ENCODE peak calls at places on chromosomes 6 and 20, in eight cellular contexts. F is spleen, L is AG09309, P is mucosa of descending colon, J is GM12865, S is IMR-90, Q is NB4, X is right atrium auricular region. N is an unnamed sample.

GRCh38 chr6:168145747-168146596 is 67.0 kb upstream of the FRMD1 start:
- DNase-seq in F (no peak), L (no peak), P (peak), J (no peak), S (no peak), Q (no peak), X (peak), N (no peak)

GRCh38 chr20:64049060-64049886 is at the start of gene SOX18:
- DNase-seq in F (peak), L (no peak), P (no peak), J (peak), S (peak), Q (peak), X (no peak), N (no peak)

GRCh38 chr6:167701010-167701409 is 125.7 kb upstream of the AFDN start:
- DNase-seq in F (no peak), L (no peak), P (no peak), J (no peak), S (no peak), Q (no peak), X (no peak), N (no peak)

GRCh38 chr6:136753624-136754023 is 38.7 kb downstream of the MAP3K5 start:
- DNase-seq in F (peak), L (no peak), P (peak), J (peak), S (no peak), Q (no peak), X (no peak), N (no peak)

GRCh38 chr6:120116343-120116742 is 766.8 kb upstream of the MAN1A1 start:
- DNase-seq in F (no peak), L (no peak), P (no peak), J (peak), S (no peak), Q (no peak), X (no peak), N (no peak)

GRCh38 chr20:38873050-38873581 is 53.1 kb upstream of the FAM83D start:
- DNase-seq in F (peak), L (no peak), P (peak), J (peak), S (no peak), Q (no peak), X (no peak), N (no peak)

GRCh38 chr20:50628326-50628725 is 63.0 kb downstream of the RIPOR3 start:
- DNase-seq in F (no peak), L (no peak), P (no peak), J (no peak), S (no peak), Q (peak), X (no peak), N (no peak)

GRCh38 chr6:106204961-106205360 is 118.8 kb downstream of the PRDM1 start:
- DNase-seq in F (no peak), L (no peak), P (no peak), J (peak), S (no peak), Q (no peak), X (no peak), N (no peak)

GRCh38 chr6:35105078-35105477 is 36.1 kb downstream of the TCP11 start:
- DNase-seq in F (no peak), L (no peak), P (no peak), J (no peak), S (no peak), Q (no peak), X (no peak), N (no peak)

GRCh38 chr20:40568200-40568599 is 120.8 kb downstream of the MAFB start:
- DNase-seq in F (no peak), L (no peak), P (no peak), J (no peak), S (no peak), Q (no peak), X (no peak), N (no peak)

GRCh38 chr6:121633309-121633708 is 197.9 kb downstream of the GJA1 start:
- DNase-seq in F (no peak), L (no peak), P (no peak), J (no peak), S (no peak), Q (no peak), X (no peak), N (no peak)

GRCh38 chr20:53613748-53614147 is 20.1 kb upstream of the ZNF217 start:
- DNase-seq in F (no peak), L (no peak), P (no peak), J (no peak), S (no peak), Q (no peak), X (no peak), N (no peak)

GRCh38 chr6:156814036-156814581 is 36.9 kb downstream of the ARID1B start:
- DNase-seq in F (no peak), L (no peak), P (no peak), J (no peak), S (no peak), Q (no peak), X (no peak), N (no peak)

GRCh38 chr6:49151461-49151860 is 311.6 kb downstream of the MMUT start:
- DNase-seq in F (no peak), L (no peak), P (no peak), J (no peak), S (peak), Q (no peak), X (no peak), N (no peak)

GRCh38 chr6:158697798-158698197 is 47.9 kb downstream of the SYTL3 start:
- DNase-seq in F (peak), L (no peak), P (no peak), J (no peak), S (peak), Q (no peak), X (no peak), N (no peak)

GRCh38 chr6:34888874-34889555 is at the start of gene ANKS1A:
- DNase-seq in F (peak), L (no peak), P (peak), J (peak), S (peak), Q (peak), X (peak), N (no peak)

GRCh38 chr6:139480356-139480833 is 105.9 kb upstream of the CITED2 start:
- DNase-seq in F (no peak), L (no peak), P (no peak), J (no peak), S (no peak), Q (no peak), X (no peak), N (no peak)

GRCh38 chr20:44643596-44644383 is 7.7 kb downstream of the ADA start:
- DNase-seq in F (peak), L (peak), P (peak), J (peak), S (peak), Q (peak), X (peak), N (no peak)

DNA sequence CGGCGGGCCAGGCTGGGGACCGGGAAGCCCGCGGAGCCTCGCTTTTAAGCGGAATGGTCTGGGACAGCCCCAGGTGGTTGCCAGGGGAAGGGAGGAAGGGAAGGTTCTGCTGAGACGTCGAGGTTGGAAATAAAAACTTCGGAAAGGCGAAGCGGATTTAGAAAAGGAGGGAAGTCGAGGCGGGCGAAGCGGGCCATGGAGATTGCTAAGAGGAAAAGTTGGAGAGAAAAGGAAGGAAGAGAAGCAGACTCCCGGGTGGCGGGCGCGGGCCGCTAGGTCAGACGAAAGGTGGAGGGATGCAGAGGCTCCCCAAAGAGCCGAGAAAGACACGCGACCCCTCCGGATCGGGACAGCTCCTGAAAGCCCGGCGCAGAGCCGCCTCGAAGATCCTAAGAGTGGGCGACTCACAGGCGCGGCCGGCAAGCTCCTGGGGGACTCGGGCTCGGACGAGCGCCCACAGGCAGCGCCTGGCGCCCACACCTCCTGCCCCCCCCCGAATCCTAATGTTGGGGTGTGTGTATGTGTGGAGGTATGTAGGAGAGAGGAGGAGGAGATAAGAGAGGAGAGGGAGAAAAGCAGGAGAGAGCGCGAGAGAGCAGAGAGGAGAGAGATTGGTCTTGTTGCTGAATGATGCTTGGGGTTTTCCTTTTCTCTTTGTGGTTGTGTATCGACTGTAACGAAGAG is 1.4 kb downstream of the TFAP2B start:
- DNase-seq in F (no peak), L (no peak), P (no peak), J (no peak), S (no peak), Q (no peak), X (no peak), N (no peak)
- H3K4me3 ChIP-seq in F (peak), L (peak), P (no peak), J (no peak), S (no peak), Q (no peak), X (no peak), N (no peak)

GRCh38 chr6:166589786-166590574 is 3.5 kb upstream of the RAMACL start:
- DNase-seq in F (no peak), L (no peak), P (no peak), J (no peak), S (no peak), Q (peak), X (no peak), N (no peak)

GRCh38 chr6:166587631-166588413 is 1.3 kb upstream of the RAMACL start:
- DNase-seq in F (peak), L (no peak), P (no peak), J (peak), S (no peak), Q (peak), X (no peak), N (no peak)

GRCh38 chr6:166588691-166589333 is 2.3 kb upstream of the RAMACL start:
- DNase-seq in F (peak), L (peak), P (no peak), J (peak), S (peak), Q (peak), X (no peak), N (no peak)

GRCh38 chr6:166591026-166591425 is 4.5 kb upstream of the RAMACL start:
- DNase-seq in F (peak), L (no peak), P (no peak), J (no peak), S (no peak), Q (no peak), X (no peak), N (no peak)

DNA sequence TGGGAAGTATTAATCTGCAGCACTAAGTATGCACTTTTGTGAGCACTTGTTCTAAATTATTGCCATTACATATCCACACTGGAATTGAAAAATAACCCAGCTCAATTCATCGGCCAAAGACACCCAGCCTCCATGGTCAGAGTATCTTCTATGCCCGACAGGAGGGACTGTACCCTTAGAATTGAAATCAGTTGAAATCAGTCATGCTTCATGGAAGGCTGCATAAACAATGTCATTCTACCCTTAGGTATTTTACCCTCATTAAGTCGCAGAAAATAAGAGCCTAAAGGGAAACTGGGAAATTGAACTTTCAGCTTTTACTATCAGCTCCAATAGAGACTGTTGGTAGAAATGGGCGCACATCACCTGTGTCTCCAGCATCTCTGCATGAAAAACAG is 2.9 kb upstream of the RAMACL start:
- DNase-seq in F (no peak), L (no peak), P (no peak), J (peak), S (no peak), Q (no peak), X (no peak), N (no peak)
- TF ChIP-seq CTCF in F (no peak), L (no peak), P (no peak), J (no peak), S (no peak), Q (no peak), X (no peak), N (no peak)

GRCh38 chr20:57481281-57481711 is 43.6 kb downstream of the CTCFL start:
- DNase-seq in F (peak), L (no peak), P (no peak), J (peak), S (no peak), Q (peak), X (no peak), N (no peak)
- H3K4me3 ChIP-seq in F (no peak), L (no peak), P (no peak), J (peak), S (no peak), Q (peak), X (no peak), N (no peak)

GRCh38 chr6:37538107-37538506 is 38.4 kb upstream of the CCDC167 start:
- DNase-seq in F (no peak), L (no peak), P (no peak), J (peak), S (no peak), Q (peak), X (no peak), N (no peak)
- TF ChIP-seq CTCF in F (no peak), L (peak), P (no peak), J (peak), S (peak), Q (peak), X (peak), N (peak)

GRCh38 chr6:3496395-3496794 is 39.5 kb upstream of the SLC22A23 start:
- DNase-seq in F (no peak), L (no peak), P (no peak), J (no peak), S (no peak), Q (no peak), X (no peak), N (no peak)
- H3K4me3 ChIP-seq in F (no peak), L (no peak), P (no peak), J (no peak), S (no peak), Q (no peak), X (no peak), N (no peak)

GRCh38 chr6:109236140-109237081 is 141.1 kb downstream of the CEP57L1 start:
- DNase-seq in F (peak), L (no peak), P (peak), J (peak), S (no peak), Q (peak), X (no peak), N (no peak)
- TF ChIP-seq CTCF in F (no peak), L (no peak), P (no peak), J (peak), S (no peak), Q (no peak), X (no peak), N (peak)

GRCh38 chr6:111925296-111925695 is 52.0 kb upstream of the FYN start:
- DNase-seq in F (no peak), L (peak), P (no peak), J (no peak), S (peak), Q (peak), X (no peak), N (no peak)

GRCh38 chr6:111920581-111920980 is 47.3 kb upstream of the FYN start:
- DNase-seq in F (no peak), L (no peak), P (no peak), J (no peak), S (no peak), Q (no peak), X (no peak), N (no peak)

GRCh38 chr6:111918825-111919224 is 45.6 kb upstream of the FYN start:
- DNase-seq in F (no peak), L (peak), P (no peak), J (no peak), S (peak), Q (peak), X (no peak), N (no peak)

GRCh38 chr6:111921108-111921507 is 47.9 kb upstream of the FYN start:
- DNase-seq in F (no peak), L (no peak), P (no peak), J (no peak), S (no peak), Q (no peak), X (no peak), N (no peak)

GRCh38 chr6:111922454-111923297 is 49.4 kb upstream of the FYN start:
- DNase-seq in F (no peak), L (peak), P (no peak), J (no peak), S (peak), Q (peak), X (no peak), N (peak)
- H3K4me3 ChIP-seq in F (no peak), L (no peak), P (no peak), J (no peak), S (no peak), Q (no peak), X (no peak), N (no peak)

GRCh38 chr6:109781001-109781400 is 89.9 kb downstream of the FIG4 start:
- DNase-seq in F (no peak), L (no peak), P (no peak), J (no peak), S (no peak), Q (peak), X (no peak), N (no peak)

GRCh38 chr6:109788687-109789086 is 97.6 kb downstream of the FIG4 start:
- DNase-seq in F (no peak), L (no peak), P (no peak), J (no peak), S (no peak), Q (no peak), X (no peak), N (no peak)

GRCh38 chr6:109787312-109787711 is 96.2 kb downstream of the FIG4 start:
- DNase-seq in F (no peak), L (no peak), P (no peak), J (no peak), S (no peak), Q (no peak), X (no peak), N (no peak)

GRCh38 chr6:109782401-109783046 is 91.4 kb downstream of the FIG4 start:
- DNase-seq in F (no peak), L (no peak), P (no peak), J (no peak), S (peak), Q (no peak), X (no peak), N (no peak)

DNA sequence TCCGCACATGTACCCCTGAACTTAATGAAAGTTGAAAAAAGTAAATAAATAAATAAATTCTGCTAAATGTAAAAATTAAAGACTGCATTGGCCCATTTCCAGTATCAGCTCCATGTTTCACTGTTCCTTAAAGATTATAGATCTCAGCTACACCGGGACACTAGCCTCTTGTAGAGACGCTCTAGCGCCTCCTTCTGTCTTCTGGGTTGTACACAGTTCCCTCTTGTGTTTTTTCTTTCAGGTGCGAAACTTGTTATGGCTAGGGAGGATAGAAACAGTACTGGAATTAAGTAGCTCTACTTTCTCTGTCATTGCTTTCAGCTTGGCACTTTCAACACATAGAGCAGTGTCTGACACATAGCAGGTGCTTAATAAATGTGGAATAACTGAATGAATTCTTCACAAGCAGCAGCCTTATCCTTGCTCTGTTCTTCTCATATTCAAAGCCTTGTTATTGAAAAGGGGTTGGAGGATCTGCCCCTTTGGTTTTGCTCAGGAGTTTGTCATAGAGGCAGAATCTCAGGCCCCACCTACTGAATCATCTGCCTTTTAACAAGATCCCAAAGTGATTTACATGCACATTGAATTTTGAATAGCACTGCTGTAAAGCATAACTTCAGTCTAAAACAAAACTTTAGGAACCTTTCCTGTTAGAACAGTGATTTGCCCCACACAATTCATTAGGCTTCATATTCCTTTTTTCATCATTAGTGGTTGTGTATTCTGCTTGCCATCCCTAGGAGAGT is 92.3 kb downstream of the FIG4 start:
- DNase-seq in F (no peak), L (no peak), P (no peak), J (peak), S (peak), Q (peak), X (no peak), N (no peak)
- TF ChIP-seq CTCF in F (no peak), L (peak), P (no peak), J (peak), S (peak), Q (peak), X (peak), N (peak)

GRCh38 chr20:9516658-9516987 is 2.2 kb downstream of the LAMP5 start:
- DNase-seq in F (no peak), L (no peak), P (no peak), J (peak), S (no peak), Q (no peak), X (no peak), N (no peak)
- H3K4me3 ChIP-seq in F (peak), L (no peak), P (no peak), J (peak), S (no peak), Q (no peak), X (no peak), N (no peak)

N was measured in LNCaP clone FGC.